ENCODE peak calls at places on chromosomes 13 and 19, in five cellular contexts. One of them, this sample, is unnamed.

GRCh38 chr19:661427-662196 is 1.4 kb downstream of the RNF126 start:
- DNase-seq in MCF 10A: no peak
- DNase-seq in KBM-7: peak
- DNase-seq in PC-9: no peak
- DNase-seq in stimulated activated CD4-positive, alpha-beta T cell treated with anti-CD3 and anti-CD28 coated beads, TNF-alpha, amount 100 ng/mL, for 4 hours: peak
- DNase-seq in this sample: peak

GRCh38 chr19:52638601-52639000 is 446 bp upstream of the ZNF83 start:
- DNase-seq in PC-9: no peak
- DNase-seq in stimulated activated CD4-positive, alpha-beta T cell treated with anti-CD3 and anti-CD28 coated beads, TNF-alpha, amount 100 ng/mL, for 4 hours: no peak
- DNase-seq in MCF 10A: no peak
- DNase-seq in KBM-7: no peak
- DNase-seq in this sample: peak

GRCh38 chr19:53311044-53311443 is 22.5 kb upstream of the ZNF845 start:
- DNase-seq in PC-9: no peak
- DNase-seq in stimulated activated CD4-positive, alpha-beta T cell treated with anti-CD3 and anti-CD28 coated beads, TNF-alpha, amount 100 ng/mL, for 4 hours: no peak
- DNase-seq in MCF 10A: no peak
- DNase-seq in KBM-7: peak
- DNase-seq in this sample: no peak

GRCh38 chr19:3625996-3626472 is 556 bp downstream of the CACTIN start:
- DNase-seq in stimulated activated CD4-positive, alpha-beta T cell treated with anti-CD3 and anti-CD28 coated beads, TNF-alpha, amount 100 ng/mL, for 4 hours: no peak
- DNase-seq in MCF 10A: no peak
- DNase-seq in KBM-7: peak
- DNase-seq in PC-9: no peak
- DNase-seq in this sample: no peak

GRCh38 chr19:45508681-45508930 is 1.3 kb downstream of the VASP start:
- DNase-seq in KBM-7: peak
- DNase-seq in PC-9: no peak
- DNase-seq in MCF 10A: no peak
- DNase-seq in stimulated activated CD4-positive, alpha-beta T cell treated with anti-CD3 and anti-CD28 coated beads, TNF-alpha, amount 100 ng/mL, for 4 hours: no peak
- DNase-seq in this sample: no peak

GRCh38 chr13:40780822-40781401 is 8.5 kb upstream of the SLC25A15 start:
- DNase-seq in MCF 10A: no peak
- DNase-seq in stimulated activated CD4-positive, alpha-beta T cell treated with anti-CD3 and anti-CD28 coated beads, TNF-alpha, amount 100 ng/mL, for 4 hours: no peak
- DNase-seq in PC-9: no peak
- DNase-seq in KBM-7: peak
- DNase-seq in this sample: no peak

GRCh38 chr19:34135033-34135370 is 37.3 kb upstream of the LSM14A start:
- DNase-seq in stimulated activated CD4-positive, alpha-beta T cell treated with anti-CD3 and anti-CD28 coated beads, TNF-alpha, amount 100 ng/mL, for 4 hours: no peak
- DNase-seq in MCF 10A: no peak
- DNase-seq in PC-9: no peak
- DNase-seq in KBM-7: no peak
- DNase-seq in this sample: no peak

GRCh38 chr19:41327499-41328156 is 17.7 kb downstream of the CCDC97 start:
- DNase-seq in KBM-7: peak
- DNase-seq in stimulated activated CD4-positive, alpha-beta T cell treated with anti-CD3 and anti-CD28 coated beads, TNF-alpha, amount 100 ng/mL, for 4 hours: peak
- DNase-seq in PC-9: peak
- DNase-seq in MCF 10A: peak
- DNase-seq in this sample: peak

GRCh38 chr13:98060282-98060681 is 82.6 kb upstream of the FARP1 start:
- DNase-seq in PC-9: no peak
- DNase-seq in stimulated activated CD4-positive, alpha-beta T cell treated with anti-CD3 and anti-CD28 coated beads, TNF-alpha, amount 100 ng/mL, for 4 hours: no peak
- DNase-seq in KBM-7: no peak
- DNase-seq in MCF 10A: no peak
- DNase-seq in this sample: no peak

GRCh38 chr19:2260341-2260751 is 4.1 kb upstream of the JSRP1 start:
- DNase-seq in PC-9: peak
- DNase-seq in MCF 10A: peak
- DNase-seq in stimulated activated CD4-positive, alpha-beta T cell treated with anti-CD3 and anti-CD28 coated beads, TNF-alpha, amount 100 ng/mL, for 4 hours: no peak
- DNase-seq in KBM-7: no peak
- DNase-seq in this sample: no peak

GRCh38 chr13:94967183-94968039 is 255.1 kb upstream of the SOX21 start:
- DNase-seq in PC-9: no peak
- DNase-seq in stimulated activated CD4-positive, alpha-beta T cell treated with anti-CD3 and anti-CD28 coated beads, TNF-alpha, amount 100 ng/mL, for 4 hours: no peak
- DNase-seq in MCF 10A: peak
- DNase-seq in KBM-7: peak
- DNase-seq in this sample: peak

GRCh38 chr19:6087074-6087506 is 23.2 kb downstream of the RFX2 start:
- DNase-seq in KBM-7: peak
- DNase-seq in stimulated activated CD4-positive, alpha-beta T cell treated with anti-CD3 and anti-CD28 coated beads, TNF-alpha, amount 100 ng/mL, for 4 hours: no peak
- DNase-seq in PC-9: no peak
- DNase-seq in MCF 10A: no peak
- DNase-seq in this sample: no peak

GRCh38 chr13:79678100-79678499 is 197.1 kb downstream of the NDFIP2 start:
- DNase-seq in stimulated activated CD4-positive, alpha-beta T cell treated with anti-CD3 and anti-CD28 coated beads, TNF-alpha, amount 100 ng/mL, for 4 hours: no peak
- DNase-seq in KBM-7: no peak
- DNase-seq in PC-9: no peak
- DNase-seq in MCF 10A: no peak
- DNase-seq in this sample: no peak

GRCh38 chr19:45498411-45499195 is at the start of gene PPM1N:
- DNase-seq in stimulated activated CD4-positive, alpha-beta T cell treated with anti-CD3 and anti-CD28 coated beads, TNF-alpha, amount 100 ng/mL, for 4 hours: no peak
- DNase-seq in MCF 10A: no peak
- DNase-seq in KBM-7: no peak
- DNase-seq in PC-9: no peak
- DNase-seq in this sample: peak

This sample was measured in GM12892.